ENCODE peak calls at places on chromosomes 4 and X, in eight cellular contexts. One of them, this sample, is unnamed. For H3K36me3, the result is how much of the 10 kb centered on the place peaks cover.

GRCh38 chrX:6708041-6708440 is 173.1 kb upstream of the VCX3A start:
- DNase-seq in GM23248: no peak
- DNase-seq in ovary: no peak
- DNase-seq in PC-9: peak
- DNase-seq in CD4-positive, alpha-beta memory T cell: no peak
- DNase-seq in CD8-positive, alpha-beta T cell: no peak
- DNase-seq in SK-N-SH: no peak
- DNase-seq in Peyer's patch: no peak
- DNase-seq in this sample: no peak

GRCh38 chr4:108204518-108204917 is 35.8 kb upstream of the LEF1 start:
- DNase-seq in GM23248: no peak
- DNase-seq in PC-9: no peak
- DNase-seq in Peyer's patch: no peak
- DNase-seq in CD8-positive, alpha-beta T cell: no peak
- DNase-seq in ovary: no peak
- DNase-seq in SK-N-SH: no peak
- DNase-seq in CD4-positive, alpha-beta memory T cell: no peak
- DNase-seq in this sample: no peak

GRCh38 chrX:124347242-124347641 is 879 bp downstream of the SH2D1A start:
- DNase-seq in CD4-positive, alpha-beta memory T cell: no peak
- DNase-seq in PC-9: no peak
- DNase-seq in GM23248: no peak
- DNase-seq in SK-N-SH: no peak
- DNase-seq in Peyer's patch: no peak
- DNase-seq in CD8-positive, alpha-beta T cell: no peak
- DNase-seq in ovary: no peak
- DNase-seq in this sample: no peak

GRCh38 chr4:173333658-173334084 is 487 bp downstream of the HMGB2 start:
- DNase-seq in CD4-positive, alpha-beta memory T cell: no peak
- DNase-seq in ovary: peak
- DNase-seq in CD8-positive, alpha-beta T cell: no peak
- DNase-seq in Peyer's patch: peak
- DNase-seq in PC-9: no peak
- DNase-seq in SK-N-SH: peak
- DNase-seq in GM23248: peak
- DNase-seq in this sample: no peak

GRCh38 chrX:63889001-63889400 is 104.0 kb upstream of the ARHGEF9 start:
- DNase-seq in PC-9: no peak
- DNase-seq in CD8-positive, alpha-beta T cell: no peak
- DNase-seq in SK-N-SH: no peak
- DNase-seq in Peyer's patch: no peak
- DNase-seq in GM23248: peak
- DNase-seq in ovary: no peak
- DNase-seq in CD4-positive, alpha-beta memory T cell: no peak
- DNase-seq in this sample: no peak

GRCh38 chrX:114626323-114626722 is 42.4 kb downstream of the HTR2C start:
- DNase-seq in ovary: no peak
- DNase-seq in SK-N-SH: peak
- DNase-seq in Peyer's patch: no peak
- DNase-seq in GM23248: peak
- DNase-seq in PC-9: no peak
- DNase-seq in CD4-positive, alpha-beta memory T cell: no peak
- DNase-seq in CD8-positive, alpha-beta T cell: no peak
- DNase-seq in this sample: no peak

GRCh38 chr4:150501019-150501727 is 80.8 kb upstream of the MAB21L2 start:
- DNase-seq in ovary: no peak
- DNase-seq in CD8-positive, alpha-beta T cell: no peak
- DNase-seq in GM23248: peak
- DNase-seq in PC-9: no peak
- DNase-seq in CD4-positive, alpha-beta memory T cell: no peak
- DNase-seq in Peyer's patch: no peak
- DNase-seq in SK-N-SH: no peak
- DNase-seq in this sample: no peak

GRCh38 chr4:11438647-11439046 is 10.0 kb upstream of the HS3ST1 start:
- DNase-seq in CD4-positive, alpha-beta memory T cell: no peak
- DNase-seq in ovary: no peak
- DNase-seq in SK-N-SH: no peak
- DNase-seq in CD8-positive, alpha-beta T cell: no peak
- DNase-seq in PC-9: no peak
- DNase-seq in GM23248: no peak
- DNase-seq in Peyer's patch: no peak
- DNase-seq in this sample: no peak

GRCh38 chr4:123278755-123279154 is 117.8 kb upstream of the SPRY1 start:
- DNase-seq in ovary: no peak
- DNase-seq in SK-N-SH: no peak
- DNase-seq in PC-9: no peak
- DNase-seq in CD8-positive, alpha-beta T cell: no peak
- DNase-seq in CD4-positive, alpha-beta memory T cell: no peak
- DNase-seq in Peyer's patch: no peak
- DNase-seq in GM23248: peak
- DNase-seq in this sample: no peak

GRCh38 chrX:769796-770195 is 139.2 kb downstream of the SHOX start:
- DNase-seq in Peyer's patch: no peak
- DNase-seq in PC-9: no peak
- DNase-seq in CD8-positive, alpha-beta T cell: no peak
- DNase-seq in GM23248: no peak
- DNase-seq in CD4-positive, alpha-beta memory T cell: no peak
- DNase-seq in SK-N-SH: no peak
- DNase-seq in ovary: no peak
- DNase-seq in this sample: no peak

GRCh38 chr4:113293043-113293560 is 243.6 kb downstream of the ANK2 start:
- DNase-seq in CD4-positive, alpha-beta memory T cell: no peak
- DNase-seq in GM23248: peak
- DNase-seq in ovary: peak
- DNase-seq in PC-9: no peak
- DNase-seq in Peyer's patch: peak
- DNase-seq in CD8-positive, alpha-beta T cell: no peak
- DNase-seq in SK-N-SH: no peak
- DNase-seq in this sample: no peak

GRCh38 chr4:24862073-24862751 is 50.6 kb downstream of the CCDC149 start:
- DNase-seq in ovary: no peak
- DNase-seq in CD8-positive, alpha-beta T cell: no peak
- DNase-seq in Peyer's patch: no peak
- DNase-seq in CD4-positive, alpha-beta memory T cell: no peak
- DNase-seq in PC-9: no peak
- DNase-seq in GM23248: no peak
- DNase-seq in SK-N-SH: no peak
- DNase-seq in this sample: no peak

GRCh38 chr4:136036744-136037143 is 1495.5 kb downstream of the PCDH18 start:
- DNase-seq in GM23248: no peak
- DNase-seq in SK-N-SH: no peak
- DNase-seq in Peyer's patch: no peak
- DNase-seq in CD4-positive, alpha-beta memory T cell: no peak
- DNase-seq in PC-9: no peak
- DNase-seq in ovary: no peak
- DNase-seq in CD8-positive, alpha-beta T cell: no peak
- DNase-seq in this sample: no peak

GRCh38 chr4:15100994-15101695 is 98.9 kb downstream of the CPEB2 start:
- DNase-seq in SK-N-SH: no peak
- DNase-seq in PC-9: no peak
- DNase-seq in CD8-positive, alpha-beta T cell: no peak
- DNase-seq in ovary: no peak
- DNase-seq in Peyer's patch: no peak
- DNase-seq in GM23248: peak
- DNase-seq in CD4-positive, alpha-beta memory T cell: no peak
- DNase-seq in this sample: no peak

GRCh38 chr4:51842167-51842553 is 793 bp upstream of the DCUN1D4 start:
- DNase-seq in ovary: peak
- DNase-seq in PC-9: no peak
- DNase-seq in Peyer's patch: no peak
- DNase-seq in SK-N-SH: peak
- DNase-seq in CD4-positive, alpha-beta memory T cell: peak
- DNase-seq in CD8-positive, alpha-beta T cell: no peak
- DNase-seq in GM23248: peak
- DNase-seq in this sample: peak

GRCh38 chr4:75844151-75844662 is 58.0 kb downstream of the PPEF2 start:
- DNase-seq in CD4-positive, alpha-beta memory T cell: no peak
- DNase-seq in CD8-positive, alpha-beta T cell: no peak
- DNase-seq in PC-9: peak
- DNase-seq in Peyer's patch: no peak
- DNase-seq in GM23248: peak
- DNase-seq in ovary: no peak
- DNase-seq in SK-N-SH: no peak
- DNase-seq in this sample: no peak

GRCh38 chr4:44760142-44760898 is 34.0 kb upstream of the GNPDA2 start:
- DNase-seq in PC-9: no peak
- DNase-seq in CD4-positive, alpha-beta memory T cell: peak
- DNase-seq in GM23248: peak
- DNase-seq in SK-N-SH: peak
- DNase-seq in ovary: no peak
- DNase-seq in CD8-positive, alpha-beta T cell: no peak
- DNase-seq in Peyer's patch: no peak
- DNase-seq in this sample: peak

GRCh38 chrX:15973299-15973698 is 118.7 kb upstream of the AP1S2 start:
- DNase-seq in ovary: no peak
- DNase-seq in CD4-positive, alpha-beta memory T cell: peak
- DNase-seq in GM23248: peak
- DNase-seq in PC-9: no peak
- DNase-seq in SK-N-SH: peak
- DNase-seq in CD8-positive, alpha-beta T cell: no peak
- DNase-seq in Peyer's patch: no peak
- DNase-seq in this sample: no peak

GRCh38 chrX:76796311-76796710 is 368.8 kb downstream of the MAGEE1 start:
- DNase-seq in ovary: no peak
- DNase-seq in GM23248: no peak
- DNase-seq in SK-N-SH: no peak
- DNase-seq in Peyer's patch: no peak
- DNase-seq in PC-9: peak
- DNase-seq in CD4-positive, alpha-beta memory T cell: no peak
- DNase-seq in CD8-positive, alpha-beta T cell: no peak
- DNase-seq in this sample: no peak

GRCh38 chrX:16114640-16115039 is 8.7 kb upstream of the GRPR start:
- DNase-seq in PC-9: no peak
- DNase-seq in Peyer's patch: no peak
- DNase-seq in CD4-positive, alpha-beta memory T cell: no peak
- DNase-seq in GM23248: peak
- DNase-seq in SK-N-SH: no peak
- DNase-seq in CD8-positive, alpha-beta T cell: no peak
- DNase-seq in ovary: no peak
- DNase-seq in this sample: no peak

GRCh38 chrX:133405498-133406180 is 9.7 kb downstream of the GPC4 start:
- DNase-seq in SK-N-SH: no peak
- DNase-seq in CD4-positive, alpha-beta memory T cell: no peak
- DNase-seq in GM23248: no peak
- DNase-seq in PC-9: no peak
- DNase-seq in CD8-positive, alpha-beta T cell: no peak
- DNase-seq in Peyer's patch: no peak
- DNase-seq in ovary: no peak
- DNase-seq in this sample: no peak
- H3K4me3 ChIP-seq in SK-N-SH: no peak
- H3K4me3 ChIP-seq in CD4-positive, alpha-beta memory T cell: no peak
- H3K4me3 ChIP-seq in GM23248: no peak
- H3K4me3 ChIP-seq in PC-9: no peak
- H3K4me3 ChIP-seq in CD8-positive, alpha-beta T cell: no peak
- H3K4me3 ChIP-seq in Peyer's patch: no peak
- H3K4me3 ChIP-seq in ovary: no peak
- H3K4me3 ChIP-seq in this sample: no peak

DNA sequence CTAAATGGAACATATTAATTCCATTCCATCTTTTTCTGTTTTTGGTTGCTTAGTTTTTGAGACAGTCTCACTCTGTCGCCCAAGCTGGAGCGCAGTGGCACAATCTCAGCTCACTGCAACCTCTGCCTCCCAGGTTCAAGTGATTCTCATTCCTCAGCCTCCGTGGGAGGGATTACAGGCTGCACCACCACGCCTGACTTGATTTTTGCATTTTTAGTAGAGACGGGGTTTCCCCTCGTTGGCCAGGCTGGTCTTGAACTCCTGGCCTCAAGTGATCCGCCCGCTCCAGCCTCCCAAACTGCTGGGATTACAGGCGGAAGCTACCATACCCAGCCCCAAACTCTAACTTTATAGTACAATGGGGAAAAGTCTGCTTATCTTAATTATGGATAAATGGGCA is 11.2 kb downstream of the HNRNPD start:
- DNase-seq in ovary: no peak
- DNase-seq in PC-9: no peak
- DNase-seq in Peyer's patch: no peak
- DNase-seq in CD4-positive, alpha-beta memory T cell: no peak
- DNase-seq in SK-N-SH: no peak
- DNase-seq in GM23248: no peak
- DNase-seq in CD8-positive, alpha-beta T cell: no peak
- DNase-seq in this sample: no peak
- H3K36me3 ChIP-seq in ovary: under half
- H3K36me3 ChIP-seq in PC-9: under half
- H3K36me3 ChIP-seq in Peyer's patch: under half
- H3K36me3 ChIP-seq in CD4-positive, alpha-beta memory T cell: under half
- H3K36me3 ChIP-seq in SK-N-SH: under half
- H3K36me3 ChIP-seq in GM23248: under half
- H3K36me3 ChIP-seq in CD8-positive, alpha-beta T cell: under half
- H3K36me3 ChIP-seq in this sample: under half

DNA sequence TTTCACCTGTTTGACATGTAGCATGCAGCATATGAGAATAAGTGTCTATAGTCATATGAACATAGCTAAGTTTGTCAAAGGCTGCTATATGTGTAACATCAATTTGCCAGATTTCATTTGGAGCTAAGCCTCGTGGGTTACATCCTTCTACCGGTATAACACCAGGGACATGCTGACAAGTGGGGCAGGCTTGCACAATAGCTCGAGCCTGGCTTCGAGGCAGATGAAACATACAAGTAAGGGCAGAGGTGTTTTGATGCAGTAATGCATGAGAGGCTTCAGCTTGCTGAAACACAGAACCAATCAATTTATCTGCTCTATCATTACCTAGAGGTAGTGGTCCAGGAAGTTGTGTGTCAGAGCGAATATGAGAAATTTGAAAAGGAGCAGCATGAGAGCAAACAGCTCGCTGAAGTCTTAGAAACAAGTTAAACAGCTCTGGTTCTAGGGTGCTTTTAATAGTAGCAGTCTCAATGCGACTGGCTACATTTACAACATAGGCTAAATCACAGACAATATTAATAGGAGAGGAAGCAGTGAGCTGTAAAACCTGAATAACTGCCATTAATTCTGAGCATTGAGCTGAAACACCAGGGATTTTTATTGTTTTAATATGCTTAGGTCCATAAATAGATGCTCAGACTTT is 14.9 kb upstream of the UGDH start:
- DNase-seq in GM23248: no peak
- DNase-seq in CD4-positive, alpha-beta memory T cell: no peak
- DNase-seq in CD8-positive, alpha-beta T cell: no peak
- DNase-seq in ovary: no peak
- DNase-seq in SK-N-SH: no peak
- DNase-seq in Peyer's patch: no peak
- DNase-seq in PC-9: peak
- DNase-seq in this sample: no peak
- H3K27ac ChIP-seq in GM23248: no peak
- H3K27ac ChIP-seq in CD4-positive, alpha-beta memory T cell: no peak
- H3K27ac ChIP-seq in CD8-positive, alpha-beta T cell: no peak
- H3K27ac ChIP-seq in ovary: no peak
- H3K27ac ChIP-seq in SK-N-SH: no peak
- H3K27ac ChIP-seq in Peyer's patch: no peak
- H3K27ac ChIP-seq in PC-9: peak
- H3K27ac ChIP-seq in this sample: no peak

GRCh38 chr4:3713817-3714641 is 52.2 kb upstream of the ADRA2C start:
- DNase-seq in Peyer's patch: no peak
- DNase-seq in CD4-positive, alpha-beta memory T cell: no peak
- DNase-seq in PC-9: no peak
- DNase-seq in ovary: no peak
- DNase-seq in GM23248: no peak
- DNase-seq in CD8-positive, alpha-beta T cell: no peak
- DNase-seq in SK-N-SH: no peak
- DNase-seq in this sample: no peak
- H3K4me3 ChIP-seq in Peyer's patch: no peak
- H3K4me3 ChIP-seq in CD4-positive, alpha-beta memory T cell: no peak
- H3K4me3 ChIP-seq in PC-9: no peak
- H3K4me3 ChIP-seq in ovary: no peak
- H3K4me3 ChIP-seq in GM23248: no peak
- H3K4me3 ChIP-seq in CD8-positive, alpha-beta T cell: no peak
- H3K4me3 ChIP-seq in SK-N-SH: no peak
- H3K4me3 ChIP-seq in this sample: no peak

GRCh38 chr4:8470451-8471024 is 30.0 kb downstream of the TRMT44 start:
- DNase-seq in CD8-positive, alpha-beta T cell: no peak
- DNase-seq in Peyer's patch: no peak
- DNase-seq in CD4-positive, alpha-beta memory T cell: no peak
- DNase-seq in ovary: peak
- DNase-seq in GM23248: no peak
- DNase-seq in PC-9: no peak
- DNase-seq in SK-N-SH: no peak
- DNase-seq in this sample: no peak
- H3K36me3 ChIP-seq in CD8-positive, alpha-beta T cell: under half
- H3K36me3 ChIP-seq in Peyer's patch: under half
- H3K36me3 ChIP-seq in CD4-positive, alpha-beta memory T cell: under half
- H3K36me3 ChIP-seq in ovary: under half
- H3K36me3 ChIP-seq in GM23248: under half
- H3K36me3 ChIP-seq in PC-9: under half
- H3K36me3 ChIP-seq in SK-N-SH: under half
- H3K36me3 ChIP-seq in this sample: under half